ENCODE peak calls at places on chromosomes 7 and 10, in four cellular contexts. E is uterus; F is PC-3; A is CD8-positive, alpha-beta T cell. H is an unnamed sample.

GRCh38 chr10:73581912-73582311 is 9.2 kb downstream of the USP54 start:
- DNase-seq in E (no peak), F (no peak), A (no peak), H (no peak)

GRCh38 chr7:46352335-46352954 is 431.4 kb upstream of the IGFBP3 start:
- DNase-seq in E (peak; percentile 23), F (peak; percentile 79), A (no peak), H (peak; percentile 85)

GRCh38 chr7:100678291-100678984 is 4.9 kb downstream of the GNB2 start:
- DNase-seq in E (no peak), F (no peak), A (no peak), H (no peak)

GRCh38 chr7:46972205-46972604 is 609.7 kb downstream of the TNS3 start:
- DNase-seq in E (no peak), A (no peak), F (peak; percentile 80), H (peak; percentile 71)

GRCh38 chr10:93039721-93040120 is 20.9 kb upstream of the CYP26C1 start:
- DNase-seq in F (peak; percentile 59), A (no peak), E (no peak), H (peak; percentile 57)

GRCh38 chr7:139242741-139243281 is 11.8 kb downstream of the UBN2 start:
- DNase-seq in F (peak; percentile 80), E (no peak), A (no peak), H (peak; percentile 66)

GRCh38 chr7:156173748-156174353 is 361.6 kb upstream of the SHH start:
- DNase-seq in A (no peak), E (no peak), F (no peak), H (no peak)

GRCh38 chr7:43872401-43873165 is 3.3 kb upstream of the MRPS24 start:
- DNase-seq in A (no peak), F (peak; percentile 91), E (peak; percentile 61), H (peak; percentile 77)

GRCh38 chr7:55240418-55241142 is 124.6 kb upstream of the LANCL2 start:
- DNase-seq in F (no peak), A (no peak), E (no peak), H (no peak)

DNA sequence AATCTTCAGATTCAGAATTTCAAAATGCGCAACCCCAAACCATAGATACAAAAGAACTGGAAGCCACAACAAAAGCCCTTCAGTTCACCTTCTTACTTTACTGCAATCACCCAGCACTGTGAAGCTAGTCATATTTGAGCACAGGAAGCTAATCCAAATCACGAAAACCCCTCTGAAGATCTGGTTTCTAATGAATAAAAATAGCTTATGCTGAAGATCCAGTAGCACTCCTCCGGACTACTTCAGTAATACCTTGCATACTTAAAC is 259.8 kb upstream of the TMEM72 start:
- DNase-seq in F (no peak), A (no peak), E (no peak), H (peak; percentile 16)
- TF ChIP-seq CTCF in F (no peak), A (no peak), E (no peak), H (no peak)

GRCh38 chr7:116215550-116215949 is 5.2 kb downstream of the TES start:
- DNase-seq in E (no peak), F (no peak), A (no peak), H (no peak)
- H3K4me3 ChIP-seq in E (no peak overlapping the region), F (no peak overlapping the region), A (no peak overlapping the region), H (no peak overlapping the region)

DNA sequence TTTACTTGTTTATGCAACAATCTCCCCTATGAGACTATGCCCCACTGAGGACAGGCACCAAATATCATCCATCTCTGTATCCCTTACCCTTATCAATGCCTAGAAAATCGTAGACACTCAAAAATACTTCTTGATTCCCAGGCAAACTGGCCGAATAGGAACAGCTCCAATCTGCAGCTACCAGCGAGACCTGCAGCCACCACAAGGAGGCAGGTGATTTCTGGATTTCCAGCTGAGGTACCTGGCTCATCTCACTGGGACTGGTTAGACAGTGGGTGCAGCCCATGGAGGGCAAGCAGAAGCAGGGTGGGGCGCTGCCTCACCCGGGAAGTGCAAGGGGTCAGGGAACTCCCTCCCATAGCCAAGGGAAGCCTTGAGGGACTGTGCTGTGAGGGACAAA is 10.8 kb upstream of the PPP1R3C start:
- DNase-seq in E (no peak), A (no peak), F (peak; percentile 63), H (peak; percentile 39)
- TF ChIP-seq CTCF in E (no peak), A (no peak), F (peak; percentile 61), H (peak; percentile 41)

GRCh38 chr10:71770789-71771188 is 2.5 kb downstream of the VSIR start:
- DNase-seq in E (no peak), F (no peak), A (no peak), H (no peak)

GRCh38 chr10:71771821-71772617 is 1.3 kb downstream of the VSIR start:
- DNase-seq in F (peak; percentile 73), E (peak; percentile 84), A (no peak), H (peak; percentile 78)

GRCh38 chr10:71772832-71773220 is 494 bp downstream of the VSIR start:
- DNase-seq in F (no peak), E (no peak), A (no peak), H (no peak)

GRCh38 chr10:71770255-71770654 is 3.1 kb downstream of the VSIR start:
- DNase-seq in F (no peak), A (no peak), E (no peak), H (peak; percentile 27)

DNA sequence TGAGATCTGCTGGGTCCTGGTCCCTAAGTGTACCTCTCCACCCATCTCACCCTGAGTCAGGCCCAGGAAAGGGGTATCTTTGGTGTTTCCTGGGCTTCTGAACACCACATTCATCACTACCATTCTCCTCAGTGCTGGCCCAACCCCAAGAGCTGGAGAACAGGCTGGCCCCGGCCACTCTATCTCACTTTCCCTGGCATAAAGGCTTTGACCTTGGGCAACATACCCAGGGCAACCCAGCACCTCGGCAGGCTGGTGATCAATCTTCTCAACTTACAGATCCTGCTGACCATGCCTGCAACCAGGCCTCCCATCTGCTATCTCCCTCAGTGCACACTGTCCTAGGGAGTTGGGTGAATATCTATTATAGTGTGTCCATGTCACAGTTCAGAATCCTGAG is 2.1 kb downstream of the VSIR start:
- DNase-seq in F (no peak), A (no peak), E (no peak), H (no peak)
- H3K4me3 ChIP-seq in F (no peak overlapping the region), A (peak overlapping the region; percentile 88), E (no peak overlapping the region), H (no peak overlapping the region)

DNA sequence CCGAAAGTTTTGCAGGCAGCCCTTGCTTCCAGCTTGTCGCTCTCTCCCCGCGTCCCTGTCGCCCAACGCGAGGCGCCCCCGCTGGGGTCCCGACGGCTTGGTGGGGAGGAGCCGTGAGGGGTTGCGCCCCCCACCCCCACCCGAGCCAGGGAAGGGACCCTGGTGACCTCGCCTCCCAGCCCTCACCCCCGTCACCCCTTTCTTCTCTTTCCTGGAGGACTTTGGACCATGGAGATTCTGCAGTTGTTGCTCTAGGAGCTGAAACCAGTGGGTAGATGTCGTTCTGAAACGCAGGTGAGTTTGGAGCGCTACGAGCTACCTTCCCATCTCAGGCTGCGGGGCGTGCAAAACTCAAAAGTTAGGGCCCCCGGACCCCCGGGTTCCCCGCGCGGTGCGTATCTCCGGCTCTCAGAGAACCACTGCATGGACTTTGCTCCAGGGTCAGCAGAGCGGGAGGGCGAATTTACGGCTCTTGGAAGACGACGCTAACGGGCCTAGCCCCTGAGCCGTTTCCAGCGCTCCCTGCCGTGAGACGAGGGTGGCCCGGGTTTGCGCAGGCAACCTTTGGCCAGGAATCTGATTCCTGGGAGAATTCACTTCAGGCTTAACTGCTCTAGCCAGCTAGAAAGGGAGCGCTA is 684 bp upstream of the ATXN7L1 start:
- DNase-seq in A (peak; percentile 25), E (peak; percentile 44), F (peak; percentile 77), H (peak; percentile 58)
- TF ChIP-seq CTCF in A (no peak), E (no peak), F (peak; percentile 31), H (peak; percentile 14)

GRCh38 chr7:143225047-143225446 is 3.2 kb downstream of the TAS2R40 start:
- DNase-seq in A (no peak), F (no peak), E (no peak), H (no peak)

GRCh38 chr7:143221737-143222136 is at the start of gene TAS2R40:
- DNase-seq in A (no peak), E (no peak), F (no peak), H (no peak)

GRCh38 chr7:143227806-143228205 is 6.0 kb downstream of the TAS2R40 start:
- DNase-seq in E (no peak), F (no peak), A (no peak), H (no peak)

GRCh38 chr7:143222782-143223181 is 945 bp downstream of the TAS2R40 start:
- DNase-seq in E (no peak), F (no peak), A (no peak), H (no peak)

DNA sequence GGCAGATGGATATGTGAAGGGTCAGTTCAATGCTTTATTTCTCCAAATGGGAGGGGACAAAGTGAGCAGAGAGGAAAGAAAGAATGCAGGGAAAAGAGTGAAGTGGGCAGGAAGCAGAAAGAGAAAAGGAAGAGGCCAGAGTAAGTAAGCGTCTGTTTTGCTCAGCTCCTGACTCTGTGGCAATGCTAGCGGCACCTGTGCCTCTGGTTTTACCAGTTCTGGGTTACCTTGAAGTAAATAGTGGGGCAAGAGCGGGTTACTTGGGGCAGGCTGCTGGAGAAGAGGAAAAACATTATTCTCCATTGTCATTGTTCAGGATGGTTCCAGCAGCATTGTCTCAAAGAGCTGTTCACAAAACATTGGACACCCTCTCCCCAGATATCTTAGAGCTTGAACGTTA is 1.9 kb downstream of the TAS2R40 start:
- DNase-seq in E (no peak), F (peak; percentile 41), A (no peak), H (no peak)
- H3K4me3 ChIP-seq in E (no peak overlapping the region), F (no peak overlapping the region), A (no peak overlapping the region), H (no peak overlapping the region)

GRCh38 chr10:126892873-126893175 is 12.4 kb upstream of the DOCK1 start:
- DNase-seq in F (no peak), A (no peak), E (no peak), H (no peak)

GRCh38 chr10:126889421-126889820 is 15.8 kb upstream of the DOCK1 start:
- DNase-seq in E (no peak), A (no peak), F (no peak), H (no peak)

GRCh38 chr10:126892150-126892872 is 12.9 kb upstream of the DOCK1 start:
- DNase-seq in A (no peak), F (no peak), E (no peak), H (no peak)

GRCh38 chr10:126895214-126895781 is 9.9 kb upstream of the DOCK1 start:
- DNase-seq in A (no peak), F (peak; percentile 36), E (no peak), H (no peak)

DNA sequence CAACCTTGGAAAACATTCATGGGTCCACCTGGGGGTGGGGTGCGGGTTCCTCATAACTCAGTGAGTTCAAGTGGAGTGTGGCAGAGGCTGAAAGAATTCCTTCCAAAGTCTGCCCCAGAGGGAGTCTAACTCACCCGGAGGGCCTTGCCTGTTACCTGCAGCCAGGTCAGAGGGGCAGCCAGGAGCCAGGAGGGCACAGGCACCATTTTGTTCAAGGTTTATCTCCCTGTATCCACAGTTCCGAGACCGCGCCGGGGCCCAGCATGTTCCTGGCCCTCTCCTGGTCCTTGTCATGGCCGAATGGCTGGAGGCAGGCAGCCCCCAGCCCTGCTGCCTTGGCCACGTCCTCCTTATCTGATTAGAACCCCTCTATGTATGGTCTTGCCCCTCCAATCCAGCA is 11.4 kb upstream of the DOCK1 start:
- DNase-seq in E (no peak), F (no peak), A (no peak), H (no peak)
- TF ChIP-seq CTCF in E (no peak), F (no peak), A (no peak), H (no peak)

DNA sequence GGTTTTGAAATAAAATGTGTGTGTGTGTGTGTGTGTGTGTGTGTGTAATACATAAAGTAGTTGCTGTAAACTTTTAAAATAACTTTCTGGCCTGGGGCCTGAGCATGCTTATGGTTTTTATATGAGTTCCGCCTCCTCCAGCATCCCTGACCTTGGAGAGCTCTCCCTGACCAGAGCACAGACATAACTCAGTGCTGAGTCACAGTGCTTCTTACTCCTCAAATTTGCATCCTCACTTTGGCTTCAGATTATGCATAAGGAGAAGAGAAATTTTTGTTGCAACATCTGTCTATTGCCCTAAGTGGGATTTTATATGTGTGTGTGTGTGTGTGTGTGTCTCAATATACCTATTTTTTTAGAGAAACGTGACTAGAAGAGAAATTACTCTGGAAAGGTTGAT is 200.8 kb downstream of the ELMO1 start:
- DNase-seq in E (no peak), F (peak; percentile 17), A (no peak), H (peak; percentile 54)
- H3K4me3 ChIP-seq in E (no peak overlapping the region), F (no peak overlapping the region), A (no peak overlapping the region), H (no peak overlapping the region)

H was measured in fibroblast of pulmonary artery.